ENCODE peak calls at places on chromosomes 3 and 15, in nine cellular contexts. X, T, Z, M, Q, Y, L, A and V are unnamed samples. For H3K4me1, the result is how much of the 10 kb centered on the place peaks cover.

GRCh38 chr15:91100561-91101355 is 701 bp downstream of the SV2B start:
- DNase-seq in X (peak), T (no peak), Z (no peak), M (no peak), Q (peak), Y (no peak), L (no peak), A (peak), V (no peak)

GRCh38 chr15:71456812-71457211 is 341.5 kb downstream of the THSD4 start:
- DNase-seq in X (no peak), T (no peak), Z (no peak), M (no peak), Q (no peak), Y (no peak), L (no peak), A (no peak), V (no peak)

GRCh38 chr15:80367661-80368060 is 36.5 kb upstream of the ARNT2 start:
- DNase-seq in X (no peak), T (no peak), Z (no peak), M (no peak), Q (no peak), Y (no peak), L (no peak), A (no peak), V (no peak)

GRCh38 chr3:96755519-96755918 is 58.9 kb upstream of the EPHA6 start:
- DNase-seq in X (no peak), T (no peak), Z (peak), M (no peak), Q (no peak), Y (no peak), L (no peak), A (no peak), V (no peak)

GRCh38 chr3:143529018-143529478 is 319.2 kb downstream of the SLC9A9 start:
- DNase-seq in X (no peak), T (no peak), Z (no peak), M (no peak), Q (no peak), Y (peak), L (no peak), A (peak), V (no peak)

GRCh38 chr15:92074161-92074560 is 220.7 kb downstream of the SLCO3A1 start:
- DNase-seq in X (no peak), T (no peak), Z (no peak), M (no peak), Q (peak), Y (no peak), L (no peak), A (no peak), V (no peak)

GRCh38 chr3:36193448-36193847 is 186.9 kb upstream of the STAC start:
- DNase-seq in X (peak), T (no peak), Z (peak), M (no peak), Q (peak), Y (no peak), L (no peak), A (peak), V (no peak)

GRCh38 chr3:196942226-196942914 is at the start of gene NCBP2:
- DNase-seq in X (peak), T (peak), Z (peak), M (peak), Q (peak), Y (peak), L (peak), A (peak), V (peak)

GRCh38 chr15:71743861-71744382 is 66.4 kb upstream of the NR2E3 start:
- DNase-seq in X (peak), T (peak), Z (no peak), M (peak), Q (peak), Y (peak), L (peak), A (peak), V (peak)

GRCh38 chr3:128554100-128554464 is 61.1 kb upstream of the GATA2 start:
- DNase-seq in X (peak), T (no peak), Z (no peak), M (no peak), Q (no peak), Y (no peak), L (no peak), A (peak), V (no peak)

GRCh38 chr15:85750319-85750806 is 44.4 kb downstream of the KLHL25 start:
- DNase-seq in X (peak), T (no peak), Z (no peak), M (peak), Q (no peak), Y (no peak), L (peak), A (peak), V (peak)

GRCh38 chr15:100614918-100615317 is 12.5 kb downstream of the ASB7 start:
- DNase-seq in X (no peak), T (no peak), Z (no peak), M (no peak), Q (no peak), Y (no peak), L (no peak), A (no peak), V (no peak)

GRCh38 chr3:120838441-120839091 is 69.4 kb upstream of the STXBP5L start:
- DNase-seq in X (no peak), T (no peak), Z (no peak), M (no peak), Q (no peak), Y (no peak), L (no peak), A (no peak), V (no peak)

GRCh38 chr3:148943531-148944200 is 47.7 kb upstream of the GYG1 start:
- DNase-seq in X (peak), T (peak), Z (peak), M (peak), Q (peak), Y (peak), L (no peak), A (peak), V (peak)

GRCh38 chr15:40338041-40338657 is 2.6 kb downstream of the CCDC9B start:
- DNase-seq in X (peak), T (peak), Z (no peak), M (peak), Q (peak), Y (peak), L (peak), A (peak), V (no peak)

GRCh38 chr15:80776420-80777045 is 2.6 kb upstream of the CEMIP start:
- DNase-seq in X (peak), T (peak), Z (peak), M (peak), Q (peak), Y (peak), L (peak), A (peak), V (peak)

GRCh38 chr15:36472672-36473071 is 106.8 kb upstream of the CDIN1 start:
- DNase-seq in X (peak), T (no peak), Z (no peak), M (no peak), Q (no peak), Y (no peak), L (no peak), A (no peak), V (no peak)

GRCh38 chr15:92657486-92657885 is 1.9 kb upstream of the FAM174B start:
- DNase-seq in X (no peak), T (no peak), Z (no peak), M (no peak), Q (no peak), Y (no peak), L (no peak), A (no peak), V (no peak)

GRCh38 chr3:137768361-137769320 is 4.5 kb downstream of the SOX14 start:
- DNase-seq in X (no peak), T (peak), Z (no peak), M (no peak), Q (no peak), Y (no peak), L (no peak), A (no peak), V (no peak)

GRCh38 chr15:52208306-52208946 is 17.2 kb upstream of the GNB5 start:
- DNase-seq in X (peak), T (peak), Z (peak), M (peak), Q (peak), Y (peak), L (peak), A (peak), V (no peak)

GRCh38 chr3:112407214-112407887 is 74.4 kb downstream of the CD200 start:
- DNase-seq in X (no peak), T (no peak), Z (peak), M (no peak), Q (no peak), Y (no peak), L (no peak), A (no peak), V (no peak)

GRCh38 chr3:160312014-160312624 is 86.9 kb downstream of the C3orf80 start:
- DNase-seq in X (no peak), T (no peak), Z (no peak), M (no peak), Q (no peak), Y (no peak), L (no peak), A (no peak), V (no peak)

GRCh38 chr3:60756231-60756630 is 495.0 kb downstream of the FHIT start:
- DNase-seq in X (peak), T (no peak), Z (no peak), M (no peak), Q (no peak), Y (no peak), L (no peak), A (no peak), V (no peak)

GRCh38 chr3:112848196-112848595 is 1.5 kb upstream of the CD200R1L start:
- DNase-seq in X (no peak), T (no peak), Z (no peak), M (no peak), Q (no peak), Y (peak), L (no peak), A (no peak), V (no peak)

GRCh38 chr15:78223396-78224023 is 10.9 kb downstream of the ACSBG1 start:
- DNase-seq in X (no peak), T (no peak), Z (no peak), M (no peak), Q (no peak), Y (no peak), L (no peak), A (peak), V (no peak)

GRCh38 chr3:111238896-111239295 is 167.3 kb downstream of the NECTIN3 start:
- DNase-seq in X (no peak), T (no peak), Z (no peak), M (no peak), Q (no peak), Y (peak), L (no peak), A (no peak), V (no peak)

GRCh38 chr3:83843716-83844115 is 1115.1 kb upstream of the CADM2 start:
- DNase-seq in X (peak), T (no peak), Z (peak), M (no peak), Q (no peak), Y (no peak), L (no peak), A (no peak), V (no peak)

GRCh38 chr15:27989838-27990237 is 109.3 kb downstream of the OCA2 start:
- DNase-seq in X (no peak), T (no peak), Z (no peak), M (no peak), Q (no peak), Y (no peak), L (no peak), A (no peak), V (no peak)

GRCh38 chr3:127005864-127006500 is 23.1 kb downstream of the PLXNA1 start:
- DNase-seq in X (peak), T (no peak), Z (peak), M (no peak), Q (no peak), Y (no peak), L (no peak), A (peak), V (no peak)

GRCh38 chr3:45347329-45348000 is 40.9 kb upstream of the LARS2 start:
- DNase-seq in X (peak), T (no peak), Z (no peak), M (no peak), Q (no peak), Y (no peak), L (no peak), A (peak), V (no peak)

GRCh38 chr3:42376397-42376798 is 34.0 kb downstream of the LYZL4 start:
- DNase-seq in X (peak), T (peak), Z (peak), M (no peak), Q (peak), Y (no peak), L (peak), A (peak), V (peak)

GRCh38 chr3:45343947-45344346 is 44.4 kb upstream of the LARS2 start:
- DNase-seq in X (no peak), T (no peak), Z (no peak), M (no peak), Q (peak), Y (no peak), L (no peak), A (peak), V (no peak)

GRCh38 chr3:194271459-194272035 is 79.6 kb downstream of the CPN2 start:
- DNase-seq in X (no peak), T (no peak), Z (no peak), M (no peak), Q (no peak), Y (no peak), L (no peak), A (no peak), V (no peak)

GRCh38 chr3:30098656-30099454 is 507.5 kb upstream of the TGFBR2 start:
- DNase-seq in X (peak), T (peak), Z (peak), M (no peak), Q (peak), Y (no peak), L (no peak), A (peak), V (no peak)

GRCh38 chr3:88149146-88149515 is 628 bp upstream of the C3orf38 start:
- DNase-seq in X (no peak), T (no peak), Z (no peak), M (no peak), Q (peak), Y (no peak), L (no peak), A (no peak), V (no peak)

GRCh38 chr3:56157693-56158092 is 310.6 kb downstream of the ERC2 start:
- DNase-seq in X (peak), T (no peak), Z (no peak), M (no peak), Q (no peak), Y (no peak), L (no peak), A (peak), V (peak)

GRCh38 chr3:148128136-148128535 is 569.6 kb upstream of the AGTR1 start:
- DNase-seq in X (no peak), T (no peak), Z (no peak), M (no peak), Q (peak), Y (no peak), L (no peak), A (no peak), V (no peak)

GRCh38 chr3:24048843-24049242 is 103.8 kb downstream of the NR1D2 start:
- DNase-seq in X (no peak), T (no peak), Z (peak), M (no peak), Q (no peak), Y (no peak), L (no peak), A (peak), V (no peak)

GRCh38 chr15:46933332-46933731 is 784.0 kb upstream of the SEMA6D start:
- DNase-seq in X (no peak), T (no peak), Z (no peak), M (no peak), Q (no peak), Y (no peak), L (no peak), A (no peak), V (no peak)

GRCh38 chr15:46938169-46938568 is 779.1 kb upstream of the SEMA6D start:
- DNase-seq in X (no peak), T (no peak), Z (no peak), M (no peak), Q (no peak), Y (no peak), L (no peak), A (no peak), V (no peak)

GRCh38 chr15:46934851-46935250 is 782.5 kb upstream of the SEMA6D start:
- DNase-seq in X (no peak), T (no peak), Z (no peak), M (no peak), Q (no peak), Y (no peak), L (no peak), A (no peak), V (no peak)
- H3K4me1 ChIP-seq in X (under half), T (under half), Z (under half), M (under half), Q (under half), Y (under half), L (under half), A (under half), V (under half)

DNA sequence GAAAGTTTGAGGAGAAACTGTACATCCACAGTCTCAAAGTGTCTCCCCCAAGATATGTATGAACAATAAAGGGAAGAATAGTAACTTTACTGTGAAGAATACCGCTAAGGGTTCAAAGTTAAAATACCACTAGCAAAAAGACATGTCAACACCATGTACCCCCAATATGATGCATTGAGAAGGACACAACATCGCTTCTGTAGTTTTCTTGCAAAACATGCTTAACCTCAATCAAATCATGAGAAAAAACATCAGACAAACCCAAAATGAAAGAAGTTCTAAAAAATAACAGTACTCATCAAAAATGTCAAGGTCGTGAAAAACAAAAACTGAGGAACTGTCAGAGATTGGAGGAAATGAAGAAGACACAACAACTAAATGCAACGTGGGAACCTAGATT is 3.6 kb downstream of the HERC1 start:
- DNase-seq in X (no peak), T (no peak), Z (no peak), M (no peak), Q (no peak), Y (no peak), L (no peak), A (no peak), V (no peak)
- H3K4me1 ChIP-seq in X (under half), T (under half), Z (under half), M (under half), Q (under half), Y (half or more), L (under half), A (under half), V (under half)

GRCh38 chr3:108416111-108416869 is 94.1 kb downstream of the MYH15 start:
- DNase-seq in X (peak), T (no peak), Z (peak), M (no peak), Q (no peak), Y (no peak), L (no peak), A (no peak), V (no peak)
- H3K4me1 ChIP-seq in X (under half), T (under half), Z (under half), M (under half), Q (under half), Y (under half), L (under half), A (under half), V (under half)

DNA sequence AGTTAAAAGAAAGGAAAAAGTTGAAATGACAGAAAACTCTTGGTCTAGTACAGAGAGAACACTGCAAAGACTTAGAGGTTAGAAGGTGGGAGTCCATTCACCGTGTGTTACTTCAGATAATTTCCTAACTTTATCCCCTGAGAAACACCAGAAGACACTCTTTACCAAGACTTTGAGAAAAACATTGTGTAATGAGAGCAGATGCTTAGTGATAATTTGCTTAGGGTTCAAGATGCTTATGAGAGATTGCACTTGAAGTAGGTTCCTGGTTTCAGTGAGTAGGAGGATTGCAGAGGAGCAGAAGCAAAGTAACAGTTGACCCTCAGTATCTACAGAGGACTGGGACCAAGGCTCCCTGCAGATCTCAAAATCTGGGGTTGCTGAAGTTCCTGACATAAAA is 594.1 kb downstream of the NR2F2 start:
- DNase-seq in X (no peak), T (no peak), Z (no peak), M (no peak), Q (no peak), Y (no peak), L (no peak), A (no peak), V (no peak)
- H3K4me1 ChIP-seq in X (under half), T (under half), Z (under half), M (under half), Q (under half), Y (under half), L (under half), A (under half), V (under half)

GRCh38 chr15:70241561-70242320 is 144.0 kb upstream of the TLE3 start:
- DNase-seq in X (no peak), T (no peak), Z (no peak), M (no peak), Q (no peak), Y (no peak), L (no peak), A (no peak), V (no peak)

GRCh38 chr15:70243686-70244540 is 146.2 kb upstream of the TLE3 start:
- DNase-seq in X (no peak), T (peak), Z (no peak), M (no peak), Q (no peak), Y (no peak), L (no peak), A (no peak), V (no peak)

GRCh38 chr15:70244978-70245542 is 147.3 kb upstream of the TLE3 start:
- DNase-seq in X (no peak), T (no peak), Z (no peak), M (no peak), Q (no peak), Y (no peak), L (no peak), A (no peak), V (no peak)

GRCh38 chr15:70241031-70241430 is 143.3 kb upstream of the TLE3 start:
- DNase-seq in X (no peak), T (no peak), Z (no peak), M (no peak), Q (no peak), Y (no peak), L (no peak), A (no peak), V (no peak)

DNA sequence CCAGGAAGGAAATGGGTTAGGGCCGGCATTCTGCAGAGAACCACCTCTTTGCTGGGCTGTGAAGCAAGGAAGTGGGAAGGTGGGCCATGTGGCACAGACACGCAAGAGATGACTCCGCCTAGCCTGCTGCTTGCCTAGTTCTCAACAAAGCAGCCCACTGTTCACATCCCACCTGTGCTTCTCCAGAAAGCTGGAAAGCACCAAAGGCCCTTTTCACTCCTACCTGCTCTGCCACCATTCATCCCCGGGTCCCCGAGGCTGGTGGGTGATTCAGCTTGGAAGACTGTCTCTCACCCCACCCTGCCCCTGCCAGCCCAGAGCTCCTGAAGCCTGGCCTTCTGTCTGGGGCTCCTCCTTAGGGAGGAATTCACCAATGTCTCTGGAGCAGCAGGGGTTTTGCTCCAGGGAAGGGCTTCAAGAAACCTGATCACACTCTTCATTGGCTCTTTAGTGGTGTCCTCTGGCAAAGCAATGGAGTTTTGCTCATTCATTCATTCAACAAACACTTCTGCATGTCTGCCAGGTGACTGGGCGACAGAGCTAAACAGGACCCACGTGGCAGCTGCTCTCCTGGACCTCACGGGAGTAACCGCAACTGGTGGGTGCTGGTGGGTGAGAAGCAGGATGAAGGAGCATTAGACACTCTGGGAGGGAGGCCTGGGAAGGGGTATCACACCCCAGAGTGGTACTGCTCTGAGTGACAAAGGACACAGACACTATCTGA is 145.4 kb upstream of the TLE3 start:
- DNase-seq in X (no peak), T (no peak), Z (peak), M (no peak), Q (no peak), Y (no peak), L (no peak), A (no peak), V (no peak)
- H3K4me1 ChIP-seq in X (under half), T (under half), Z (under half), M (under half), Q (under half), Y (under half), L (under half), A (under half), V (under half)